ENCODE peak calls at places on chromosomes 11 and 22, in six cellular contexts. V, H, U, M, S and J are unnamed samples.

GRCh38 chr22:22021160-22021750 is 38.7 kb upstream of the TOP3B start:
- DNase-seq in H (no peak), U (no peak), S (no peak), V (no peak), M (no peak), J (no peak)

GRCh38 chr11:24903555-24903954 is 406.7 kb downstream of the LUZP2 start:
- DNase-seq in M (no peak), V (no peak), U (no peak), S (no peak), H (no peak), J (no peak)

GRCh38 chr11:104333977-104334376 is 170.0 kb upstream of the PDGFD start:
- DNase-seq in M (no peak), S (no peak), V (no peak), U (no peak), H (no peak), J (no peak)

GRCh38 chr11:118295834-118296454 is 8.6 kb upstream of the CD3E start:
- DNase-seq in M (peak), V (peak), U (no peak), H (no peak), S (no peak), J (no peak)

GRCh38 chr22:38802671-38803121 is 8.8 kb upstream of the DNAL4 start:
- DNase-seq in U (no peak), H (no peak), V (peak), S (no peak), M (peak), J (no peak)

GRCh38 chr11:115497303-115497702 is 6.9 kb downstream of the CADM1 start:
- DNase-seq in U (no peak), H (no peak), S (no peak), V (no peak), M (no peak), J (no peak)

GRCh38 chr22:50074551-50075042 is 10.6 kb downstream of the MLC1 start:
- DNase-seq in M (no peak), V (no peak), H (peak), S (no peak), U (no peak), J (peak)

GRCh38 chr11:123702137-123702536 is 39.3 kb downstream of the ZNF202 start:
- DNase-seq in M (peak), U (no peak), S (no peak), V (no peak), H (no peak), J (no peak)

GRCh38 chr11:69088676-69089146 is 40.0 kb downstream of the TPCN2 start:
- DNase-seq in U (peak), S (peak), V (peak), H (peak), M (peak), J (peak)

GRCh38 chr11:67031791-67032561 is 9.0 kb downstream of the SYT12 start:
- DNase-seq in V (peak), H (no peak), U (no peak), M (no peak), S (no peak), J (no peak)

GRCh38 chr11:45745065-45745811 is 59.7 kb upstream of the SLC35C1 start:
- DNase-seq in S (peak), M (peak), U (no peak), V (no peak), H (peak), J (peak)

GRCh38 chr22:19886605-19887250 is 32.1 kb upstream of the GNB1L start:
- DNase-seq in V (peak), S (peak), U (no peak), M (peak), H (no peak), J (no peak)

GRCh38 chr11:6650980-6651379 is 4.6 kb downstream of the DCHS1 start:
- DNase-seq in U (no peak), H (no peak), M (no peak), S (no peak), V (no peak), J (no peak)

GRCh38 chr22:24521791-24522245 is 26.7 kb downstream of the UPB1 start:
- DNase-seq in U (no peak), M (peak), H (no peak), S (no peak), V (peak), J (no peak)